ENCODE peak calls at places on chromosomes 3 and 15, in six cellular contexts. One of them, this sample, is unnamed.

GRCh38 chr3:161291191-161291901 is 70.2 kb downstream of the NMD3 start:
- DNase-seq in ascending aorta: no peak
- DNase-seq in cardiac muscle cell: no peak
- DNase-seq in SJSA1: no peak
- DNase-seq in aorta: no peak
- DNase-seq in SK-N-SH: no peak
- DNase-seq in this sample: no peak

GRCh38 chr15:25177955-25178801 is 223.4 kb downstream of the SNRPN start:
- DNase-seq in ascending aorta: peak; percentile 5
- DNase-seq in cardiac muscle cell: no peak
- DNase-seq in SJSA1: peak; percentile 11
- DNase-seq in aorta: peak; percentile 38
- DNase-seq in SK-N-SH: no peak
- DNase-seq in this sample: no peak

GRCh38 chr15:38699633-38700230 is 135.1 kb upstream of the RASGRP1 start:
- DNase-seq in ascending aorta: no peak
- DNase-seq in cardiac muscle cell: peak; percentile 66
- DNase-seq in SJSA1: peak; percentile 56
- DNase-seq in aorta: peak; percentile 56
- DNase-seq in SK-N-SH: peak; percentile 39
- DNase-seq in this sample: peak; percentile 67

GRCh38 chr3:85074003-85074402 is 115.2 kb downstream of the CADM2 start:
- DNase-seq in ascending aorta: no peak
- DNase-seq in cardiac muscle cell: no peak
- DNase-seq in SJSA1: no peak
- DNase-seq in aorta: no peak
- DNase-seq in SK-N-SH: no peak
- DNase-seq in this sample: no peak

GRCh38 chr3:170044280-170044679 is 6.5 kb downstream of the GPR160 start:
- DNase-seq in ascending aorta: no peak
- DNase-seq in cardiac muscle cell: no peak
- DNase-seq in SJSA1: no peak
- DNase-seq in aorta: no peak
- DNase-seq in SK-N-SH: no peak
- DNase-seq in this sample: no peak

GRCh38 chr3:177589041-177589650 is 391.9 kb upstream of the TBL1XR1 start:
- DNase-seq in ascending aorta: no peak
- DNase-seq in cardiac muscle cell: no peak
- DNase-seq in SJSA1: no peak
- DNase-seq in aorta: no peak
- DNase-seq in SK-N-SH: no peak
- DNase-seq in this sample: no peak

GRCh38 chr3:142077155-142077858 is 72.0 kb downstream of the TFDP2 start:
- DNase-seq in ascending aorta: no peak
- DNase-seq in cardiac muscle cell: no peak
- DNase-seq in SJSA1: no peak
- DNase-seq in aorta: no peak
- DNase-seq in SK-N-SH: no peak
- DNase-seq in this sample: no peak

GRCh38 chr3:72100626-72101187 is 315.8 kb upstream of the PROK2 start:
- DNase-seq in ascending aorta: peak; percentile 80
- DNase-seq in cardiac muscle cell: peak; percentile 61
- DNase-seq in SJSA1: peak; percentile 85
- DNase-seq in aorta: peak; percentile 96
- DNase-seq in SK-N-SH: peak; percentile 87
- DNase-seq in this sample: peak; percentile 35

GRCh38 chr15:96330064-96330449 is 443 bp upstream of the NR2F2 start:
- DNase-seq in ascending aorta: no peak
- DNase-seq in cardiac muscle cell: no peak
- DNase-seq in SJSA1: peak; percentile 82
- DNase-seq in aorta: peak; percentile 81
- DNase-seq in SK-N-SH: no peak
- DNase-seq in this sample: no peak

GRCh38 chr15:57160823-57161560 is 215.3 kb upstream of the CGNL1 start:
- DNase-seq in ascending aorta: no peak
- DNase-seq in cardiac muscle cell: no peak
- DNase-seq in SJSA1: no peak
- DNase-seq in aorta: no peak
- DNase-seq in SK-N-SH: no peak
- DNase-seq in this sample: no peak

GRCh38 chr15:94263341-94264273 is 32.2 kb downstream of the MCTP2 start:
- DNase-seq in ascending aorta: no peak
- DNase-seq in cardiac muscle cell: no peak
- DNase-seq in SJSA1: no peak
- DNase-seq in aorta: no peak
- DNase-seq in SK-N-SH: no peak
- DNase-seq in this sample: no peak
- H3K4me3 ChIP-seq in ascending aorta: no peak overlapping the region
- H3K4me3 ChIP-seq in cardiac muscle cell: no peak overlapping the region
- H3K4me3 ChIP-seq in SJSA1: no peak overlapping the region
- H3K4me3 ChIP-seq in aorta: no peak overlapping the region
- H3K4me3 ChIP-seq in SK-N-SH: no peak overlapping the region
- H3K4me3 ChIP-seq in this sample: no peak overlapping the region

GRCh38 chr15:75031773-75032302 is 8.4 kb downstream of the PPCDC start:
- DNase-seq in ascending aorta: no peak
- DNase-seq in cardiac muscle cell: no peak
- DNase-seq in SJSA1: no peak
- DNase-seq in aorta: no peak
- DNase-seq in SK-N-SH: no peak
- DNase-seq in this sample: no peak
- H3K4me1 ChIP-seq in ascending aorta: peaks cover 15% of the 10 kb centered on the region
- H3K4me1 ChIP-seq in cardiac muscle cell: peaks cover 21% of the 10 kb centered on the region
- H3K4me1 ChIP-seq in SJSA1: peaks cover 37% of the 10 kb centered on the region
- H3K4me1 ChIP-seq in aorta: no peaks in the 10 kb centered on the region
- H3K4me1 ChIP-seq in SK-N-SH: peaks cover 10% of the 10 kb centered on the region
- H3K4me1 ChIP-seq in this sample: peaks cover 6% of the 10 kb centered on the region

GRCh38 chr3:111737056-111737711 is 121.9 kb upstream of the PHLDB2 start:
- DNase-seq in ascending aorta: no peak
- DNase-seq in cardiac muscle cell: no peak
- DNase-seq in SJSA1: no peak
- DNase-seq in aorta: peak; percentile 49
- DNase-seq in SK-N-SH: no peak
- DNase-seq in this sample: no peak
- H3K4me3 ChIP-seq in ascending aorta: no peak overlapping the region
- H3K4me3 ChIP-seq in cardiac muscle cell: no peak overlapping the region
- H3K4me3 ChIP-seq in SJSA1: no peak overlapping the region
- H3K4me3 ChIP-seq in aorta: no peak overlapping the region
- H3K4me3 ChIP-seq in SK-N-SH: no peak overlapping the region
- H3K4me3 ChIP-seq in this sample: no peak overlapping the region

DNA sequence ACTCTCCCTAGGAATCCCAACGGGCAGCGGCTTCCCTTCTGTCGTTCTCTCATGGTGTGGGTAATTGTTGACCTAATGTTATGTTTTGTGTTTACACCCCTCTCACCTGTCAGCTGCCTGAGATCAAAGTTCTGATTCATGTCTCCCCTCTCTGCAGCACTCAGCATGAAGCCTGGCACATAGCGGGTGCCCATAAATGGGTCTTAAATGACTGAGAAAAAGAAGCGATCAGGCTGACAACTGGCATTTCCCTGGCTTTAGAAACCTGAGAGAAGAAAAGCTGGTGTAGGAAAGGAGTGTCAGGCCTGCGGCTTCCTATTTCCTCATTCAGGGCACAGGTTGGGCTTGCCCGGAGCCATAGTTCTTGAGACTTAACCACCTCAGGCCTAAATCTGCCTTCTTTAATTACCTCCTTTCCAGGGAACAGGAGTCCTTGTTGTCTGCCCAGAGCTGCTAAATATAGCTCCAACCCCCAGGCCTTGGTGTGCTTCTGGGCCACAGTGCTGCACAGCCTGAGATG is 31.8 kb downstream of the LPP start:
- DNase-seq in ascending aorta: no peak
- DNase-seq in cardiac muscle cell: peak; percentile 64
- DNase-seq in SJSA1: no peak
- DNase-seq in aorta: no peak
- DNase-seq in SK-N-SH: no peak
- DNase-seq in this sample: no peak
- H3K4me1 ChIP-seq in ascending aorta: peaks cover 12% of the 10 kb centered on the region
- H3K4me1 ChIP-seq in cardiac muscle cell: peaks cover 24% of the 10 kb centered on the region
- H3K4me1 ChIP-seq in SJSA1: no peaks in the 10 kb centered on the region
- H3K4me1 ChIP-seq in aorta: peaks cover 37% of the 10 kb centered on the region
- H3K4me1 ChIP-seq in SK-N-SH: peaks cover 11% of the 10 kb centered on the region
- H3K4me1 ChIP-seq in this sample: peaks cover 8% of the 10 kb centered on the region

GRCh38 chr3:172973799-172974198 is 167.2 kb downstream of the SPATA16 start:
- DNase-seq in ascending aorta: no peak
- DNase-seq in cardiac muscle cell: no peak
- DNase-seq in SJSA1: no peak
- DNase-seq in aorta: no peak
- DNase-seq in SK-N-SH: no peak
- DNase-seq in this sample: no peak
- H3K4me3 ChIP-seq in ascending aorta: no peak overlapping the region
- H3K4me3 ChIP-seq in cardiac muscle cell: no peak overlapping the region
- H3K4me3 ChIP-seq in SJSA1: no peak overlapping the region
- H3K4me3 ChIP-seq in aorta: no peak overlapping the region
- H3K4me3 ChIP-seq in SK-N-SH: no peak overlapping the region
- H3K4me3 ChIP-seq in this sample: no peak overlapping the region

DNA sequence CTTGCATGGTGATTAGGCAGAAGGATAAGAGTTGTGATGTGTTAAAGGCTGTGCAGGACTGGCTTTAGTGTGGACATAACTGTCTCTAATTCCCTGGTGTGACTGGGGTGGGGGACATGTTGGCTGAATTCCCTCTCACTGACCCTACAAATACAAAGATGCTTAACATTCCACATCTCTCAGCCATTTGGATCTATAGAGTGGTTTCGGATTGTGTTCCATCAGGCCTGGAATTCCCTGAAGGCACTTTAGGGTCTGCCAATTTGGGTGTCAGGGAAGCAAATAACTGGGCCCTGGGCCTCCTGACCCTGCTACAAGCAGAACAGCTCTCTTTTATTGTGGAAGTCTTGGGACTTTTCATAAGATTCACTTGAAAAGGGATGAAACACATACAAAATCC is 56.2 kb downstream of the ARHGEF26 start:
- DNase-seq in ascending aorta: no peak
- DNase-seq in cardiac muscle cell: peak; percentile 6
- DNase-seq in SJSA1: no peak
- DNase-seq in aorta: no peak
- DNase-seq in SK-N-SH: no peak
- DNase-seq in this sample: no peak
- H3K4me1 ChIP-seq in ascending aorta: no peaks in the 10 kb centered on the region
- H3K4me1 ChIP-seq in cardiac muscle cell: peaks cover 7% of the 10 kb centered on the region
- H3K4me1 ChIP-seq in SJSA1: no peaks in the 10 kb centered on the region
- H3K4me1 ChIP-seq in aorta: peaks cover 3% of the 10 kb centered on the region
- H3K4me1 ChIP-seq in SK-N-SH: no peaks in the 10 kb centered on the region
- H3K4me1 ChIP-seq in this sample: peaks cover 3% of the 10 kb centered on the region

GRCh38 chr15:33380406-33380805 is 69.6 kb downstream of the RYR3 start:
- DNase-seq in ascending aorta: no peak
- DNase-seq in cardiac muscle cell: peak; percentile 61
- DNase-seq in SJSA1: no peak
- DNase-seq in aorta: no peak
- DNase-seq in SK-N-SH: no peak
- DNase-seq in this sample: no peak
- H3K4me3 ChIP-seq in ascending aorta: no peak overlapping the region
- H3K4me3 ChIP-seq in cardiac muscle cell: no peak overlapping the region
- H3K4me3 ChIP-seq in SJSA1: no peak overlapping the region
- H3K4me3 ChIP-seq in aorta: no peak overlapping the region
- H3K4me3 ChIP-seq in SK-N-SH: no peak overlapping the region
- H3K4me3 ChIP-seq in this sample: no peak overlapping the region

This sample was measured in iPS DF 6.9.